ENCODE peak calls at places on chromosomes 4 and X, in ten cellular contexts. D is gastrocnemius medialis, C is PC-3, J is suprapubic skin, E is H9, S is body of pancreas, N is heart right ventricle, Y is ovary, O is breast epithelium, Q is pancreas. B is an unnamed sample.
A peak's percentile ranks its signal among the peaks of the same experiment; 100 is the strongest.

GRCh38 chr4:8129136-8129535 is 29.5 kb downstream of the ABLIM2 start:
- DNase-seq in D (no peak), C (no peak), J (no peak), E (no peak), S (no peak), N (no peak), Y (no peak), O (no peak), Q (no peak), B (no peak)

GRCh38 chr4:38092701-38093100 is 132.5 kb downstream of the PTTG2 start:
- DNase-seq in D (no peak), C (no peak), J (no peak), E (no peak), S (no peak), N (no peak), Y (no peak), O (no peak), Q (no peak), B (no peak)

GRCh38 chr4:4969298-4969697 is 50.0 kb downstream of the CYTL1 start:
- DNase-seq in D (peak; percentile 76), C (peak; percentile 67), J (peak; percentile 95), E (no peak), S (peak; percentile 16), N (no peak), Y (no peak), O (no peak), Q (no peak), B (peak; percentile 81)

GRCh38 chr4:2849267-2850140 is 5.9 kb downstream of the ADD1 start:
- DNase-seq in D (no peak), C (no peak), J (no peak), E (no peak), S (peak; percentile 86), N (no peak), Y (no peak), O (no peak), Q (peak; percentile 72), B (no peak)

GRCh38 chrX:15349046-15349445 is 13.7 kb upstream of the PIGA start:
- DNase-seq in D (peak; percentile 44), C (peak; percentile 83), J (no peak), E (peak; percentile 51), S (peak; percentile 70), N (no peak), Y (no peak), O (no peak), Q (peak; percentile 27), B (no peak)

GRCh38 chrX:136819026-136819425 is 38.3 kb upstream of the ARHGEF6 start:
- DNase-seq in D (no peak), C (no peak), J (no peak), E (no peak), S (peak; percentile 1), N (no peak), Y (no peak), O (no peak), Q (no peak), B (no peak)

GRCh38 chr4:1082215-1083182 is 30.9 kb downstream of the RNF212 start:
- DNase-seq in D (peak; percentile 37), C (peak; percentile 92), J (peak; percentile 84), E (peak; percentile 15), S (peak; percentile 97), N (peak; percentile 34), Y (no peak), O (peak; percentile 80), Q (peak; percentile 93), B (no peak)

GRCh38 chr4:125801373-125801772 is 486.6 kb downstream of the FAT4 start:
- DNase-seq in D (no peak), C (no peak), J (no peak), E (no peak), S (no peak), N (no peak), Y (no peak), O (no peak), Q (no peak), B (no peak)

GRCh38 chr4:132123870-132124623 is 1025.0 kb upstream of the PCDH10 start:
- DNase-seq in D (no peak), C (no peak), J (no peak), E (peak; percentile 30), S (peak; percentile 9), N (no peak), Y (no peak), O (no peak), Q (no peak), B (no peak)

GRCh38 chr4:26237916-26238315 is 82.9 kb upstream of the RBPJ start:
- DNase-seq in D (no peak), C (peak; percentile 60), J (no peak), E (no peak), S (no peak), N (no peak), Y (no peak), O (no peak), Q (no peak), B (no peak)

GRCh38 chrX:148794350-148794749 is 293.9 kb downstream of the AFF2 start:
- DNase-seq in D (no peak), C (no peak), J (no peak), E (no peak), S (no peak), N (no peak), Y (no peak), O (no peak), Q (no peak), B (no peak)

GRCh38 chr4:137370206-137370633 is 162.1 kb downstream of the PCDH18 start:
- DNase-seq in D (no peak), C (peak; percentile 60), J (no peak), E (no peak), S (no peak), N (no peak), Y (no peak), O (no peak), Q (no peak), B (no peak)

GRCh38 chrX:121598356-121598755 is 550.9 kb downstream of the GLUD2 start:
- DNase-seq in D (no peak), C (peak; percentile 25), J (no peak), E (no peak), S (no peak), N (no peak), Y (no peak), O (no peak), Q (no peak), B (no peak)

GRCh38 chrX:136048446-136048845 is 63.2 kb downstream of the SLC9A6 start:
- DNase-seq in D (no peak), C (no peak), J (no peak), E (no peak), S (no peak), N (no peak), Y (no peak), O (no peak), Q (no peak), B (no peak)

GRCh38 chrX:112677167-112677566 is 2.6 kb downstream of the LHFPL1 start:
- DNase-seq in D (no peak), C (no peak), J (no peak), E (no peak), S (no peak), N (no peak), Y (peak; percentile 30), O (no peak), Q (no peak), B (no peak)

GRCh38 chrX:150257348-150258175 is 105.6 kb upstream of the MAMLD1 start:
- DNase-seq in D (no peak), C (no peak), J (no peak), E (no peak), S (no peak), N (no peak), Y (no peak), O (no peak), Q (no peak), B (peak; percentile 41)

GRCh38 chr4:38308728-38309315 is 348.6 kb downstream of the PTTG2 start:
- DNase-seq in D (no peak), C (peak; percentile 77), J (no peak), E (no peak), S (no peak), N (no peak), Y (no peak), O (no peak), Q (no peak), B (no peak)

GRCh38 chr4:81214518-81215218 is 354 bp downstream of the PRKG2 start:
- DNase-seq in D (no peak), C (no peak), J (no peak), E (peak; percentile 58), S (no peak), N (peak; percentile 13), Y (no peak), O (no peak), Q (no peak), B (no peak)

GRCh38 chr4:168076989-168077725 is 15.2 kb upstream of the ANXA10 start:
- DNase-seq in D (peak; percentile 12), C (peak; percentile 85), J (no peak), E (peak; percentile 42), S (peak; percentile 74), N (no peak), Y (peak; percentile 12), O (peak; percentile 26), Q (peak; percentile 55), B (no peak)

GRCh38 chr4:147924604-147925412 is 192.9 kb downstream of the ARHGAP10 start:
- DNase-seq in D (no peak), C (peak; percentile 38), J (no peak), E (peak; percentile 58), S (peak; percentile 35), N (no peak), Y (peak; percentile 32), O (no peak), Q (no peak), B (no peak)
- TF ChIP-seq CTCF in D (no peak), C (peak; percentile 62), J (no peak), E (peak; percentile 70), S (peak; percentile 36), N (peak; percentile 44), Y (no peak), O (peak; percentile 13), Q (no peak), B (no peak)

GRCh38 chrX:133926809-133927208 is 58.6 kb downstream of the GPC3 start:
- DNase-seq in D (no peak), C (peak; percentile 6), J (no peak), E (no peak), S (no peak), N (no peak), Y (no peak), O (no peak), Q (no peak), B (no peak)
- H3K27ac ChIP-seq in D (no peak overlapping the region), C (no peak overlapping the region), J (no peak overlapping the region), E (no peak overlapping the region), S (no peak overlapping the region), N (no peak overlapping the region), Y (no peak overlapping the region), O (no peak overlapping the region), Q (no peak overlapping the region), B (no peak overlapping the region)

GRCh38 chrX:141467442-141467841 is 117.1 kb downstream of the SPANXA1 start:
- DNase-seq in D (no peak), C (peak; percentile 34), J (no peak), E (no peak), S (no peak), N (no peak), Y (no peak), O (no peak), Q (no peak), B (no peak)
- TF ChIP-seq CTCF in D (no peak), C (peak; percentile 33), J (no peak), E (peak; percentile 45), S (no peak), N (peak; percentile 6), Y (no peak), O (no peak), Q (no peak), B (no peak)

DNA sequence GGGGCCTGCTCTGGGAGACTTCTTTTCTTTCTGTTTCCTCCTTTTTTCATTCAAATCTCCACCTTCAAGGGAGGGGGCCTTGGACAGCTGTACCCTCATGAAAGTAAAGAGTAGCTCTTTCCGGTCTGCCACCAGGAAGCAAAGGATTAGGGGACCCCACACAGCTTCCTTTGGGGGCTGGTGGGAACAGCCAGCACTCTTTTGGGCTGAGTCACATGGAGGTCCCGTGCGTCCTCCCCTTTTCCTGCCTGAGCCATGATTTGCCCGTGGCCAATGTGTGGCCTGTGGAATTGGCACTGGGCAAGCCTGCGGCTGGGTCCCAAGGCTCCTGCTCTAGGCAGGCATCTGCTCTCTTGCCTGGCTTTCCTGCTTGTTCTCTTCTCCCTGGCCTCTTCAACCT is 65.5 kb downstream of the FHDC1 start:
- DNase-seq in D (no peak), C (no peak), J (no peak), E (no peak), S (no peak), N (no peak), Y (no peak), O (no peak), Q (no peak), B (no peak)
- H3K27ac ChIP-seq in D (no peak overlapping the region), C (no peak overlapping the region), J (no peak overlapping the region), E (no peak overlapping the region), S (no peak overlapping the region), N (no peak overlapping the region), Y (no peak overlapping the region), O (no peak overlapping the region), Q (no peak overlapping the region), B (no peak overlapping the region)